ENCODE peak calls at places on chromosomes 6 and 20, in five cellular contexts. M, S, R, P and T are unnamed samples.

GRCh38 chr6:136012198-136012884 is 160.8 kb downstream of the PDE7B start:
- DNase-seq in M (peak), R (peak), S (no peak), P (no peak), T (no peak)

GRCh38 chr6:109790131-109790530 is 99.0 kb downstream of the FIG4 start:
- DNase-seq in P (no peak), S (no peak), R (peak), M (peak), T (no peak)

GRCh38 chr6:161418458-161418945 is 144.6 kb upstream of the AGPAT4 start:
- DNase-seq in P (peak), R (peak), M (peak), S (no peak), T (peak)

GRCh38 chr6:140857734-140858380 is 1274.9 kb upstream of the GJE1 start:
- DNase-seq in M (peak), S (no peak), R (peak), P (no peak), T (no peak)

GRCh38 chr6:151647871-151648639 is 154.2 kb downstream of the CCDC170 start:
- DNase-seq in R (no peak), S (no peak), M (peak), P (no peak), T (peak)

GRCh38 chr6:159121387-159121955 is 47.7 kb upstream of the FNDC1 start:
- DNase-seq in M (no peak), R (no peak), P (no peak), S (no peak), T (no peak)

GRCh38 chr6:91822581-91822980 is 1235.7 kb upstream of the MAP3K7 start:
- DNase-seq in R (no peak), M (no peak), S (no peak), P (no peak), T (no peak)

GRCh38 chr20:25125636-25126035 is 43.7 kb upstream of the VSX1 start:
- DNase-seq in R (no peak), S (no peak), M (no peak), P (no peak), T (no peak)

GRCh38 chr6:448296-449056 is 56.9 kb downstream of the IRF4 start:
- DNase-seq in S (no peak), M (no peak), P (no peak), R (no peak), T (no peak)

GRCh38 chr20:48740269-48740603 is 87.6 kb downstream of the PREX1 start:
- DNase-seq in S (no peak), P (no peak), M (no peak), R (no peak), T (no peak)

GRCh38 chr6:150004101-150004782 is 21.1 kb downstream of the RAET1L start:
- DNase-seq in M (no peak), S (peak), R (no peak), P (no peak), T (no peak)

GRCh38 chr20:42281801-42282200 is 663.6 kb upstream of the CHD6 start:
- DNase-seq in S (no peak), M (no peak), P (no peak), R (no peak), T (no peak)

GRCh38 chr6:39929039-39929732 is 5.1 kb downstream of the MOCS1 start:
- DNase-seq in R (no peak), M (no peak), S (no peak), P (no peak), T (no peak)

GRCh38 chr20:3753098-3753497 is 14.5 kb downstream of the ADISSP start:
- DNase-seq in S (peak), P (peak), M (peak), R (peak), T (peak)

GRCh38 chr6:166579234-166579575 is 7.3 kb downstream of the RAMACL start:
- DNase-seq in P (no peak), S (no peak), R (no peak), M (peak), T (no peak)

GRCh38 chr6:97102152-97102790 is 177.7 kb downstream of the KLHL32 start:
- DNase-seq in S (no peak), M (no peak), R (no peak), P (no peak), T (no peak)

GRCh38 chr6:56540950-56541600 is 101.6 kb downstream of the DST start:
- DNase-seq in P (no peak), S (no peak), M (no peak), R (no peak), T (no peak)

GRCh38 chr6:81838031-81838430 is 85.5 kb upstream of the TENT5A start:
- DNase-seq in M (peak), R (peak), P (no peak), S (no peak), T (no peak)

GRCh38 chr6:35192301-35192860 is 21.4 kb upstream of the SCUBE3 start:
- DNase-seq in R (no peak), S (no peak), P (no peak), M (no peak), T (no peak)

GRCh38 chr20:46555370-46555956 is 5.0 kb upstream of the OCSTAMP start:
- DNase-seq in R (no peak), S (no peak), P (no peak), M (no peak), T (no peak)

GRCh38 chr6:25883536-25883935 is 9.5 kb upstream of the SLC17A3 start:
- DNase-seq in R (no peak), M (peak), S (no peak), P (no peak), T (no peak)

GRCh38 chr6:6407061-6407723 is 86.7 kb upstream of the F13A1 start:
- DNase-seq in S (no peak), P (no peak), R (no peak), M (no peak), T (no peak)

GRCh38 chr6:49995278-49995677 is 25.9 kb upstream of the DEFB113 start:
- DNase-seq in S (no peak), P (no peak), R (no peak), M (no peak), T (no peak)

GRCh38 chr6:13450628-13451027 is 36.8 kb downstream of the GFOD1 start:
- DNase-seq in R (no peak), S (no peak), M (no peak), P (no peak), T (no peak)

GRCh38 chr6:52691718-52692117 is 20.8 kb downstream of the TMEM14A start:
- DNase-seq in S (no peak), P (no peak), R (no peak), M (peak), T (no peak)

GRCh38 chr20:953742-954141 is 37.6 kb upstream of the ANGPT4 start:
- DNase-seq in M (peak), R (no peak), P (no peak), S (no peak), T (no peak)
- TF ChIP-seq CTCF in M (peak), R (peak), P (no peak), S (no peak), T (peak)

GRCh38 chr20:20736303-20736702 is 23.9 kb upstream of the RALGAPA2 start:
- DNase-seq in M (no peak), S (no peak), P (no peak), R (no peak), T (no peak)
- TF ChIP-seq CTCF in M (no peak), S (no peak), P (no peak), R (no peak), T (no peak)

GRCh38 chr6:2524090-2524489 is 226.6 kb downstream of the MYLK4 start:
- DNase-seq in S (no peak), R (no peak), M (no peak), P (no peak), T (no peak)
- TF ChIP-seq CTCF in S (no peak), R (peak), M (peak), P (no peak), T (no peak)

DNA sequence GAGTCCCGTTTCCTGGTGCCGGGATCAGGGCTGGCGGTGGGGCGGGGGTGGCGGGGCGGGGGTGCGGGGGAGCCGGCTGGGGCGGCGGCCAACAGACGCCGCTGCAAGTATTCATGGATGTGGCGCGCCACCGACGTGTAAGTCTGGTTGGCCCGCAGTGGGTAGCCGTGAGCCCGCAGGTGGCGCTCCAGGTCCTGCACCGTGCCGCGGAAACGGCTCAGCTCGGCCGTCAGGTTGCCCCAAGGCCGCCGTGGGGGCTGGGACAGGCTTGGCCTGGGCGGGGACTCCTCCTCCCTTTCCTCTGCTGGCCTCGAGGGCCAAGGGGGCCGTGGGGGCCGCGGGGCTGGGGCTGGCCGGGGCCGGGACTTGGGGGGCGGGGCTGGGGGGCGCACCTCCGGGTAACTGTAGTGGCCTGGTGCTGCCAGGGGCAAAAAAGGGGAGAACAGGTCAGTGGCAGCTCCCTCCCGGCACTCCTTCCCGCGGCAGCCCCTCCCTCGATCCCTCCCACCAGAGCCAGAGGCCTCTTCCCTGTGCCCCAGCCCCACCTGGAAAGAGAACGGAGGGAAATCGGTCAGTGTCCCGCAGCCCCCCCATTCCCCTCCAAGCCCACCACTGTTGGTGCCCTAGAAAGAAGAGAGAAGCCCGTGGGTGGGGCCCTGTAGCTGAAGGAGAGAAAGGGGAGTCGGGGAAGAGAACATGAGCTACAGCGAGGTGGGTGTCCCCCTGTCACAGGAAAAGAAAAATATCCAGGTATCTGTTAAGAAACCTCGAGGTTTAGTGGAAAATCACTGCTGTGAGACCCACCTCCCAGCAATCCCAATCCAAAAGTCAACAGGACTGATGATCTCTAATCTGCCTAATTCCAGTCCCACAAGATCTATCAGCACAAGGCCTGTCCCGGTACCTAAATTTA is 21.3 kb downstream of the TNXB start:
- DNase-seq in M (peak), S (peak), P (no peak), R (peak), T (peak)
- TF ChIP-seq CTCF in M (peak), S (peak), P (no peak), R (peak), T (peak)

GRCh38 chr20:34075647-34076046 is 36.4 kb downstream of the EIF2S2 start:
- DNase-seq in S (no peak), R (no peak), M (no peak), P (no peak), T (no peak)
- TF ChIP-seq CTCF in S (no peak), R (peak), M (peak), P (no peak), T (peak)

GRCh38 chr20:23749746-23750145 is 989 bp downstream of the CST1 start:
- DNase-seq in M (no peak), P (no peak), R (no peak), S (no peak), T (no peak)
- TF ChIP-seq CTCF in M (no peak), P (no peak), R (no peak), S (no peak), T (no peak)

GRCh38 chr6:34182751-34183531 is 37.1 kb upstream of the GRM4 start:
- DNase-seq in R (no peak), P (no peak), M (no peak), S (peak), T (no peak)
- TF ChIP-seq CTCF in R (no peak), P (no peak), M (no peak), S (no peak), T (no peak)

DNA sequence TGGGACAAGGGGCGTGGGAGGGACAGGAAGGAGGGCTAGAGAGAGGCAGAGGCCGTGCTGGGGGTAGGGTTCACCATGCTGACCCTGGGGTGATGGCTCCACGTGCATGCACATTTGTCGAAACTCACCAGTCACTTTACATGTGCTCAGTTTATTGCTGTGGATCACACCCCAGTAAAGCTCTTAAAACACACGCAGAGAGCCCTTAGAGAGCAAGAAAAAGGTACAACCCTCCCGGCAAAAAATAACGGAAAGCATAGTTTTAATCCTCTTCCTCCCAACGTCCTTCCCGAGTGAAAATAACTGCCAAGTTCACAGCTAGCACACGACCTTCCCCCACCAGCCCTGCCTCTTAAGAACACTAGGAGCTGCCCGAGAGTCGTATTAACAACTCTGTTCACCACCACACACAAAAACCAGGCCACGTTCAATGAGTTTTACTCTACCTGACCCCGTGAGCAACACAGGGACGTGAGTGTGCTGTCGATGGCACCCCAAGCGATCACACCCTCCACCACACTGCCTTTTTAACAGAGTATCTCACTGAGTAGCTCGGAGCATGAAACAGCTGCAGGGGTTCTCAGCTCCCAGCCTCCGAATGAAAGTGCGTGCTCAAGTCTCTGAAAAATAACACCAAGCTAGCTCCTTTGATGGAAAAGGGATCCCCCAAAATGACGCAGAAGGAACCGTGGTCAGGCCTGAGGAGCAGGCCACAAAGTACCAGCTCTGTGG is 39.7 kb downstream of the TAF4 start:
- DNase-seq in M (peak), S (peak), R (peak), P (no peak), T (no peak)
- TF ChIP-seq CTCF in M (peak), S (peak), R (peak), P (no peak), T (peak)